ENCODE peak calls at places on chromosome 4, in nine cellular contexts. One of them, this sample, is unnamed.
A peak's percentile ranks its signal among the peaks of the same experiment; 100 is the strongest.

GRCh38 chr4:46196086-46196485 is 72.2 kb upstream of the GABRG1 start:
- DNase-seq in tibial nerve: no peak
- DNase-seq in transverse colon: no peak
- DNase-seq in uterus: no peak
- DNase-seq in GM23248: no peak
- DNase-seq in heart right ventricle: no peak
- DNase-seq in HCT116: no peak
- DNase-seq in upper lobe of left lung: no peak
- DNase-seq in suprapubic skin: no peak
- DNase-seq in this sample: no peak

GRCh38 chr4:73883306-73883705 is 14.1 kb downstream of the CXCL1 start:
- DNase-seq in tibial nerve: no peak
- DNase-seq in transverse colon: no peak
- DNase-seq in uterus: no peak
- DNase-seq in GM23248: peak; percentile 77
- DNase-seq in heart right ventricle: no peak
- DNase-seq in HCT116: no peak
- DNase-seq in upper lobe of left lung: no peak
- DNase-seq in suprapubic skin: no peak
- DNase-seq in this sample: no peak

GRCh38 chr4:164383187-164384181 is 370.4 kb upstream of the SMIM31 start:
- DNase-seq in tibial nerve: peak; percentile 21
- DNase-seq in transverse colon: no peak
- DNase-seq in uterus: peak; percentile 52
- DNase-seq in GM23248: peak; percentile 6
- DNase-seq in heart right ventricle: peak; percentile 9
- DNase-seq in HCT116: no peak
- DNase-seq in upper lobe of left lung: no peak
- DNase-seq in suprapubic skin: no peak
- DNase-seq in this sample: peak; percentile 18

GRCh38 chr4:127558088-127558487 is 74.7 kb upstream of the INTU start:
- DNase-seq in tibial nerve: no peak
- DNase-seq in transverse colon: no peak
- DNase-seq in uterus: no peak
- DNase-seq in GM23248: no peak
- DNase-seq in heart right ventricle: no peak
- DNase-seq in HCT116: no peak
- DNase-seq in upper lobe of left lung: no peak
- DNase-seq in suprapubic skin: no peak
- DNase-seq in this sample: no peak

GRCh38 chr4:3414421-3415279 is 27.1 kb upstream of the HGFAC start:
- DNase-seq in tibial nerve: no peak
- DNase-seq in transverse colon: no peak
- DNase-seq in uterus: peak; percentile 8
- DNase-seq in GM23248: no peak
- DNase-seq in heart right ventricle: no peak
- DNase-seq in HCT116: no peak
- DNase-seq in upper lobe of left lung: peak; percentile 23
- DNase-seq in suprapubic skin: peak; percentile 49
- DNase-seq in this sample: no peak

GRCh38 chr4:54234497-54235205 is 5.6 kb downstream of the PDGFRA start:
- DNase-seq in tibial nerve: no peak
- DNase-seq in transverse colon: no peak
- DNase-seq in uterus: no peak
- DNase-seq in GM23248: peak; percentile 45
- DNase-seq in heart right ventricle: no peak
- DNase-seq in HCT116: no peak
- DNase-seq in upper lobe of left lung: no peak
- DNase-seq in suprapubic skin: no peak
- DNase-seq in this sample: no peak

GRCh38 chr4:24248674-24249644 is 335.4 kb downstream of the DHX15 start:
- DNase-seq in tibial nerve: no peak
- DNase-seq in transverse colon: no peak
- DNase-seq in uterus: no peak
- DNase-seq in GM23248: no peak
- DNase-seq in heart right ventricle: peak; percentile 51
- DNase-seq in HCT116: no peak
- DNase-seq in upper lobe of left lung: no peak
- DNase-seq in suprapubic skin: no peak
- DNase-seq in this sample: no peak

GRCh38 chr4:18077808-18078207 is 56.3 kb upstream of the LCORL start:
- DNase-seq in tibial nerve: no peak
- DNase-seq in transverse colon: no peak
- DNase-seq in uterus: no peak
- DNase-seq in GM23248: no peak
- DNase-seq in heart right ventricle: no peak
- DNase-seq in HCT116: no peak
- DNase-seq in upper lobe of left lung: no peak
- DNase-seq in suprapubic skin: no peak
- DNase-seq in this sample: no peak

GRCh38 chr4:39022241-39022640 is 10.0 kb downstream of the TMEM156 start:
- DNase-seq in tibial nerve: no peak
- DNase-seq in transverse colon: no peak
- DNase-seq in uterus: no peak
- DNase-seq in GM23248: no peak
- DNase-seq in heart right ventricle: no peak
- DNase-seq in HCT116: no peak
- DNase-seq in upper lobe of left lung: no peak
- DNase-seq in suprapubic skin: no peak
- DNase-seq in this sample: no peak

GRCh38 chr4:39025552-39026085 is 6.6 kb downstream of the TMEM156 start:
- DNase-seq in tibial nerve: no peak
- DNase-seq in transverse colon: no peak
- DNase-seq in uterus: no peak
- DNase-seq in GM23248: peak; percentile 17
- DNase-seq in heart right ventricle: no peak
- DNase-seq in HCT116: no peak
- DNase-seq in upper lobe of left lung: no peak
- DNase-seq in suprapubic skin: no peak
- DNase-seq in this sample: no peak

GRCh38 chr4:39023059-39023458 is 9.2 kb downstream of the TMEM156 start:
- DNase-seq in tibial nerve: no peak
- DNase-seq in transverse colon: no peak
- DNase-seq in uterus: no peak
- DNase-seq in GM23248: no peak
- DNase-seq in heart right ventricle: no peak
- DNase-seq in HCT116: no peak
- DNase-seq in upper lobe of left lung: no peak
- DNase-seq in suprapubic skin: no peak
- DNase-seq in this sample: no peak

GRCh38 chr4:39024311-39024865 is 7.8 kb downstream of the TMEM156 start:
- DNase-seq in tibial nerve: no peak
- DNase-seq in transverse colon: no peak
- DNase-seq in uterus: no peak
- DNase-seq in GM23248: no peak
- DNase-seq in heart right ventricle: no peak
- DNase-seq in HCT116: no peak
- DNase-seq in upper lobe of left lung: no peak
- DNase-seq in suprapubic skin: no peak
- DNase-seq in this sample: no peak

GRCh38 chr4:39026096-39026495 is 6.1 kb downstream of the TMEM156 start:
- DNase-seq in tibial nerve: no peak
- DNase-seq in transverse colon: no peak
- DNase-seq in uterus: no peak
- DNase-seq in GM23248: no peak
- DNase-seq in heart right ventricle: no peak
- DNase-seq in HCT116: no peak
- DNase-seq in upper lobe of left lung: no peak
- DNase-seq in suprapubic skin: no peak
- DNase-seq in this sample: no peak
- H3K4me3 ChIP-seq in tibial nerve: no peak overlapping the region
- H3K4me3 ChIP-seq in transverse colon: no peak overlapping the region
- H3K4me3 ChIP-seq in uterus: no peak overlapping the region
- H3K4me3 ChIP-seq in GM23248: no peak overlapping the region
- H3K4me3 ChIP-seq in heart right ventricle: no peak overlapping the region
- H3K4me3 ChIP-seq in HCT116: no peak overlapping the region
- H3K4me3 ChIP-seq in upper lobe of left lung: no peak overlapping the region
- H3K4me3 ChIP-seq in suprapubic skin: no peak overlapping the region
- H3K4me3 ChIP-seq in this sample: no peak overlapping the region

DNA sequence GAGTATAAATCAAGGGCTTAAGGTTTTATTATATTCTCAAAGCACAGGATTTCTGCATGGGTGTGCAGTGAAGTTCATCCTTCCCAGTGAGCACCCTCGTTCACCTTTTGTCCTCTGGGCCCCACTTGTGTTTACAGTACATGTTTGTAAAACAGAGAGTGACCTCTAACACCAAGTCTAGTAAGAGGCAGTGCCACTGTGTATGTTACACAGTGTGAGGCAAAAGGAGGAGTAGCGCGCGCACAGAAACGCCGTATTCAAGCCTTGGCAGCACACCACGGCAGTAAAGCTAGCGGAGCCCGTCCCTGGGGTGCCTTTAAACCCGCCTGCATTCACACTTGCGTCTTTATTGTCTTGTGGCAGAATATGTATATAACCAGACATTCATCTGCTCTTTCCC is 51.9 kb downstream of the CCNI start:
- DNase-seq in tibial nerve: no peak
- DNase-seq in transverse colon: no peak
- DNase-seq in uterus: no peak
- DNase-seq in GM23248: no peak
- DNase-seq in heart right ventricle: no peak
- DNase-seq in HCT116: no peak
- DNase-seq in upper lobe of left lung: no peak
- DNase-seq in suprapubic skin: no peak
- DNase-seq in this sample: no peak
- H3K36me3 ChIP-seq in tibial nerve: no peaks in the 10 kb centered on the region
- H3K36me3 ChIP-seq in transverse colon: peaks cover 32% of the 10 kb centered on the region
- H3K36me3 ChIP-seq in uterus: peaks cover 2% of the 10 kb centered on the region
- H3K36me3 ChIP-seq in GM23248: peaks cover 83% of the 10 kb centered on the region
- H3K36me3 ChIP-seq in heart right ventricle: peaks cover 93% of the 10 kb centered on the region
- H3K36me3 ChIP-seq in HCT116: peaks cover 13% of the 10 kb centered on the region
- H3K36me3 ChIP-seq in upper lobe of left lung: peaks cover 65% of the 10 kb centered on the region
- H3K36me3 ChIP-seq in suprapubic skin: peaks cover 65% of the 10 kb centered on the region
- H3K36me3 ChIP-seq in this sample: peaks cover 89% of the 10 kb centered on the region

GRCh38 chr4:22435652-22436051 is 80.2 kb downstream of the ADGRA3 start:
- DNase-seq in tibial nerve: no peak
- DNase-seq in transverse colon: no peak
- DNase-seq in uterus: no peak
- DNase-seq in GM23248: no peak
- DNase-seq in heart right ventricle: no peak
- DNase-seq in HCT116: no peak
- DNase-seq in upper lobe of left lung: no peak
- DNase-seq in suprapubic skin: no peak
- DNase-seq in this sample: no peak

GRCh38 chr4:22442956-22443355 is 72.9 kb downstream of the ADGRA3 start:
- DNase-seq in tibial nerve: no peak
- DNase-seq in transverse colon: no peak
- DNase-seq in uterus: no peak
- DNase-seq in GM23248: no peak
- DNase-seq in heart right ventricle: no peak
- DNase-seq in HCT116: no peak
- DNase-seq in upper lobe of left lung: no peak
- DNase-seq in suprapubic skin: no peak
- DNase-seq in this sample: no peak

GRCh38 chr4:22439947-22440346 is 75.9 kb downstream of the ADGRA3 start:
- DNase-seq in tibial nerve: no peak
- DNase-seq in transverse colon: no peak
- DNase-seq in uterus: no peak
- DNase-seq in GM23248: no peak
- DNase-seq in heart right ventricle: no peak
- DNase-seq in HCT116: no peak
- DNase-seq in upper lobe of left lung: no peak
- DNase-seq in suprapubic skin: no peak
- DNase-seq in this sample: no peak

GRCh38 chr4:22444813-22445212 is 71.1 kb downstream of the ADGRA3 start:
- DNase-seq in tibial nerve: no peak
- DNase-seq in transverse colon: no peak
- DNase-seq in uterus: no peak
- DNase-seq in GM23248: no peak
- DNase-seq in heart right ventricle: no peak
- DNase-seq in HCT116: no peak
- DNase-seq in upper lobe of left lung: no peak
- DNase-seq in suprapubic skin: no peak
- DNase-seq in this sample: no peak

DNA sequence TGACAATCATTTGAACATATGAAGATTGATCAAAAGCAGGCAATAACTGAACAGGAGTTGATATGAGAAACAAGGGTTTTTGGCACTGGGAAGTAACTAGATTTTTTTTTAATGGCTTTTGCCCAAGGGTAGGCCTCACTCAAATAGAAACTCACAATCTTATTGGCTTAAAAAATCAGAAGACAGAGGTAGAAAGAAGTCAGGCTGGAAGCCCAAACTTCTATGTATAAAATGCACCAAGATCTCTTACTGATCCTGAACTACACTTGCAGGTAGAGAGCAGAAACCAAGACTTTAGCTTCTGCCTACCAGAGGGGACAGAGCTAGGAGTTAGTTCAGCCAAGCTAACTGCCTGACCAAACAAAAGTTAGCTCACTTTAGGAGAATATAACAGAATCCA is 74.9 kb downstream of the ADGRA3 start:
- DNase-seq in tibial nerve: no peak
- DNase-seq in transverse colon: no peak
- DNase-seq in uterus: no peak
- DNase-seq in GM23248: no peak
- DNase-seq in heart right ventricle: no peak
- DNase-seq in HCT116: no peak
- DNase-seq in upper lobe of left lung: no peak
- DNase-seq in suprapubic skin: no peak
- DNase-seq in this sample: no peak
- H3K4me3 ChIP-seq in tibial nerve: no peak overlapping the region
- H3K4me3 ChIP-seq in transverse colon: no peak overlapping the region
- H3K4me3 ChIP-seq in uterus: no peak overlapping the region
- H3K4me3 ChIP-seq in GM23248: no peak overlapping the region
- H3K4me3 ChIP-seq in heart right ventricle: no peak overlapping the region
- H3K4me3 ChIP-seq in HCT116: no peak overlapping the region
- H3K4me3 ChIP-seq in upper lobe of left lung: no peak overlapping the region
- H3K4me3 ChIP-seq in suprapubic skin: no peak overlapping the region
- H3K4me3 ChIP-seq in this sample: no peak overlapping the region

GRCh38 chr4:145154573-145154972 is 25.8 kb downstream of the OTUD4 start:
- DNase-seq in tibial nerve: no peak
- DNase-seq in transverse colon: no peak
- DNase-seq in uterus: no peak
- DNase-seq in GM23248: peak; percentile 51
- DNase-seq in heart right ventricle: peak; percentile 23
- DNase-seq in HCT116: no peak
- DNase-seq in upper lobe of left lung: no peak
- DNase-seq in suprapubic skin: no peak
- DNase-seq in this sample: peak; percentile 21

GRCh38 chr4:145148980-145149379 is 31.4 kb downstream of the OTUD4 start:
- DNase-seq in tibial nerve: no peak
- DNase-seq in transverse colon: no peak
- DNase-seq in uterus: no peak
- DNase-seq in GM23248: no peak
- DNase-seq in heart right ventricle: no peak
- DNase-seq in HCT116: no peak
- DNase-seq in upper lobe of left lung: no peak
- DNase-seq in suprapubic skin: no peak
- DNase-seq in this sample: no peak

GRCh38 chr4:145155268-145155870 is 25.0 kb downstream of the OTUD4 start:
- DNase-seq in tibial nerve: no peak
- DNase-seq in transverse colon: no peak
- DNase-seq in uterus: no peak
- DNase-seq in GM23248: no peak
- DNase-seq in heart right ventricle: no peak
- DNase-seq in HCT116: no peak
- DNase-seq in upper lobe of left lung: no peak
- DNase-seq in suprapubic skin: no peak
- DNase-seq in this sample: no peak

GRCh38 chr4:145153904-145154298 is 26.5 kb downstream of the OTUD4 start:
- DNase-seq in tibial nerve: no peak
- DNase-seq in transverse colon: no peak
- DNase-seq in uterus: no peak
- DNase-seq in GM23248: no peak
- DNase-seq in heart right ventricle: no peak
- DNase-seq in HCT116: no peak
- DNase-seq in upper lobe of left lung: no peak
- DNase-seq in suprapubic skin: no peak
- DNase-seq in this sample: no peak

GRCh38 chr4:145153181-145153903 is 27.0 kb downstream of the OTUD4 start:
- DNase-seq in tibial nerve: no peak
- DNase-seq in transverse colon: no peak
- DNase-seq in uterus: no peak
- DNase-seq in GM23248: no peak
- DNase-seq in heart right ventricle: no peak
- DNase-seq in HCT116: no peak
- DNase-seq in upper lobe of left lung: no peak
- DNase-seq in suprapubic skin: no peak
- DNase-seq in this sample: no peak
- H3K36me3 ChIP-seq in tibial nerve: no peaks in the 10 kb centered on the region
- H3K36me3 ChIP-seq in transverse colon: peaks cover 37% of the 10 kb centered on the region
- H3K36me3 ChIP-seq in uterus: no peaks in the 10 kb centered on the region
- H3K36me3 ChIP-seq in GM23248: peaks cover 44% of the 10 kb centered on the region
- H3K36me3 ChIP-seq in heart right ventricle: peaks cover 91% of the 10 kb centered on the region
- H3K36me3 ChIP-seq in HCT116: peaks cover 20% of the 10 kb centered on the region
- H3K36me3 ChIP-seq in upper lobe of left lung: peaks cover 92% of the 10 kb centered on the region
- H3K36me3 ChIP-seq in suprapubic skin: peaks cover 59% of the 10 kb centered on the region
- H3K36me3 ChIP-seq in this sample: peaks cover 61% of the 10 kb centered on the region

This sample was measured in BE2C.